ENCODE peak calls at places on chromosomes 3 and 15, in five cellular contexts. W, P, V, U and E are unnamed samples.
A peak's percentile ranks its signal among the peaks of the same experiment; 100 is the strongest.

GRCh38 chr3:186849392-186849975 is 7.0 kb downstream of the ADIPOQ start:
- DNase-seq in W (peak; percentile 55), P (no peak), V (no peak), U (peak; percentile 8), E (no peak)

GRCh38 chr15:55681631-55682030 is 61.3 kb downstream of the PRTG start:
- DNase-seq in W (no peak), P (no peak), V (no peak), U (no peak), E (no peak)

GRCh38 chr3:172103724-172104123 is 64.3 kb downstream of the FNDC3B start:
- DNase-seq in W (peak; percentile 64), P (no peak), V (no peak), U (peak; percentile 96), E (peak; percentile 68)

GRCh38 chr3:128133273-128133883 is 9.8 kb upstream of the RUVBL1 start:
- DNase-seq in W (no peak), P (no peak), V (peak; percentile 48), U (peak; percentile 34), E (peak; percentile 53)

GRCh38 chr15:31265871-31266711 is 60.5 kb upstream of the KLF13 start:
- DNase-seq in W (no peak), P (peak; percentile 59), V (peak; percentile 98), U (no peak), E (peak; percentile 18)

GRCh38 chr3:112348945-112349344 is 16.0 kb downstream of the CD200 start:
- DNase-seq in W (no peak), P (no peak), V (no peak), U (no peak), E (no peak)

GRCh38 chr3:26438325-26438940 is 184.1 kb upstream of the LRRC3B start:
- DNase-seq in W (no peak), P (no peak), V (no peak), U (no peak), E (no peak)

GRCh38 chr3:33942483-33943150 is 144.2 kb downstream of the PDCD6IP start:
- DNase-seq in W (peak; percentile 30), P (no peak), V (no peak), U (peak; percentile 63), E (no peak)

GRCh38 chr3:171428892-171429291 is 31.3 kb downstream of the TNIK start:
- DNase-seq in W (no peak), P (no peak), V (no peak), U (no peak), E (no peak)

GRCh38 chr15:100897201-100897872 is 17.7 kb downstream of the ALDH1A3 start:
- DNase-seq in W (no peak), P (no peak), V (no peak), U (no peak), E (no peak)

GRCh38 chr3:127150915-127151564 is 41.9 kb upstream of the PRR23E start:
- DNase-seq in W (no peak), P (no peak), V (no peak), U (no peak), E (no peak)

GRCh38 chr3:151096697-151097096 is 11.2 kb downstream of the MED12L start:
- DNase-seq in W (no peak), P (no peak), V (no peak), U (no peak), E (no peak)

GRCh38 chr3:59970384-59970783 is 920.6 kb upstream of the CFAP20DC start:
- DNase-seq in W (no peak), P (no peak), V (no peak), U (no peak), E (no peak)

GRCh38 chr3:12476238-12476897 is 7.9 kb upstream of the TSEN2 start:
- DNase-seq in W (no peak), P (no peak), V (no peak), U (peak; percentile 53), E (peak; percentile 66)

GRCh38 chr15:44710236-44711088 is 661 bp downstream of the PATL2 start:
- DNase-seq in W (no peak), P (no peak), V (peak; percentile 89), U (peak; percentile 22), E (no peak)

GRCh38 chr3:136984837-136985236 is 27.1 kb downstream of the IL20RB start:
- DNase-seq in W (peak; percentile 71), P (no peak), V (no peak), U (peak; percentile 35), E (peak; percentile 55)

GRCh38 chr3:63096248-63097058 is 181.7 kb upstream of the SYNPR start:
- DNase-seq in W (no peak), P (no peak), V (no peak), U (no peak), E (no peak)

GRCh38 chr15:39474657-39475056 is 106.2 kb upstream of the THBS1 start:
- DNase-seq in W (no peak), P (no peak), V (no peak), U (no peak), E (peak; percentile 34)

GRCh38 chr15:97893988-97894387 is 66.5 kb upstream of the ARRDC4 start:
- DNase-seq in W (peak; percentile 33), P (no peak), V (no peak), U (no peak), E (no peak)

GRCh38 chr15:35737521-35737920 is 191.6 kb upstream of the DPH6 start:
- DNase-seq in W (no peak), P (no peak), V (no peak), U (peak; percentile 72), E (peak; percentile 16)

GRCh38 chr3:188854395-188855149 is 317.2 kb upstream of the TPRG1 start:
- DNase-seq in W (peak; percentile 58), P (peak; percentile 67), V (no peak), U (peak; percentile 57), E (peak; percentile 71)

GRCh38 chr3:193132923-193133463 is 108.0 kb upstream of the PLAAT1 start:
- DNase-seq in W (no peak), P (no peak), V (no peak), U (peak; percentile 30), E (no peak)

GRCh38 chr3:63364909-63365308 is 86.8 kb downstream of the SYNPR start:
- DNase-seq in W (no peak), P (no peak), V (no peak), U (no peak), E (no peak)

GRCh38 chr3:50652709-50653108 is 22.0 kb upstream of the DOCK3 start:
- DNase-seq in W (peak; percentile 45), P (peak; percentile 80), V (peak; percentile 76), U (no peak), E (no peak)

GRCh38 chr3:157059661-157060060 is 100.3 kb downstream of the CCNL1 start:
- DNase-seq in W (no peak), P (no peak), V (no peak), U (no peak), E (no peak)

GRCh38 chr15:70212288-70212962 is 114.7 kb upstream of the TLE3 start:
- DNase-seq in W (no peak), P (no peak), V (no peak), U (peak; percentile 68), E (no peak)

GRCh38 chr3:126480251-126480650 is 4.6 kb upstream of the ZXDC start:
- DNase-seq in W (no peak), P (peak; percentile 37), V (no peak), U (no peak), E (no peak)

GRCh38 chr3:85050806-85051205 is 92.0 kb downstream of the CADM2 start:
- DNase-seq in W (no peak), P (no peak), V (no peak), U (no peak), E (no peak)

GRCh38 chr3:123377173-123377740 is 71.6 kb downstream of the ADCY5 start:
- DNase-seq in W (no peak), P (no peak), V (no peak), U (no peak), E (no peak)

GRCh38 chr3:16739416-16740091 is 134.3 kb upstream of the DAZL start:
- DNase-seq in W (no peak), P (no peak), V (no peak), U (peak; percentile 80), E (peak; percentile 61)

GRCh38 chr3:16740531-16740930 is 135.3 kb upstream of the DAZL start:
- DNase-seq in W (no peak), P (no peak), V (no peak), U (peak; percentile 48), E (no peak)

GRCh38 chr3:16743276-16743675 is 138.1 kb upstream of the DAZL start:
- DNase-seq in W (no peak), P (no peak), V (no peak), U (peak; percentile 46), E (peak; percentile 30)

GRCh38 chr3:16741103-16741758 is 136.0 kb upstream of the DAZL start:
- DNase-seq in W (no peak), P (no peak), V (no peak), U (peak; percentile 95), E (peak; percentile 90)

GRCh38 chr3:16741890-16742289 is 136.7 kb upstream of the DAZL start:
- DNase-seq in W (no peak), P (peak; percentile 54), V (no peak), U (peak; percentile 85), E (peak; percentile 84)
- TF ChIP-seq CTCF in W (no peak), P (no peak), V (no peak), U (peak; percentile 4), E (peak; percentile 33)

GRCh38 chr3:10390641-10391373 is 69.9 kb upstream of the SEC13 start:
- DNase-seq in W (no peak), P (peak; percentile 35), V (no peak), U (no peak), E (no peak)

GRCh38 chr3:10392906-10393461 is 72.1 kb upstream of the SEC13 start:
- DNase-seq in W (no peak), P (no peak), V (no peak), U (no peak), E (no peak)

GRCh38 chr3:10391391-10391790 is 70.5 kb upstream of the SEC13 start:
- DNase-seq in W (no peak), P (peak; percentile 30), V (no peak), U (no peak), E (no peak)

GRCh38 chr3:10393514-10393913 is 72.6 kb upstream of the SEC13 start:
- DNase-seq in W (no peak), P (peak; percentile 38), V (no peak), U (no peak), E (no peak)

GRCh38 chr3:10392244-10392643 is 71.3 kb upstream of the SEC13 start:
- DNase-seq in W (no peak), P (no peak), V (no peak), U (no peak), E (no peak)
- TF ChIP-seq CTCF in W (no peak), P (no peak), V (no peak), U (no peak), E (peak; percentile 35)

DNA sequence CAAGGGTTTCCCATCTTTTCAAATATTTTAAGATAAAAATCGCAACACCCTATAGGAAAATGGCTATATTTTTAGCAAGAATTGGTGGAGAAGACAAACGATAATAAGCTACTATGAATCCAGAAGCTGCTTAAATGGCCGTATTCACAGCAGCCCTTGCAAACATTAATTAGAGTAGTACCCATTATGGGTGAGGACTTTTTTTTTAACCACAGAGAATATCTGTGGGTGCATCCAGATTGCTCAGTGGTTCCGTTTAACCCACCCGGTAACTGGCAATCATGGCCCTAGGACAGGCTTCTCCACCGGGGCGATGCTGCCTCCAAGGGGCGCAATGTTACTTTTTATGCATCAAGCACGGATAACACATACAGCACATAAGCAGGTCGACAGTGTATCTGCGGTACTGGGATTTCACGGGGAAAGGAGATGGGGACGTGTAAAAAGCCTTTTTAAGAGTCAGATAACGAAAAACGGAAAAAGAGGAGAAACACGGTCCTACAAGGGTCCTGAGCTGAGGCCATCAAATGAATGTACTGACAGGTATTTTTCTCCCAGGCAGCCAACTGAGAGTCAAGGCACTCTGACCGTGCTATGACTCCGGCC is 968 bp upstream of the TMEM266 start:
- DNase-seq in W (no peak), P (no peak), V (peak; percentile 56), U (no peak), E (no peak)
- TF ChIP-seq CTCF in W (peak; percentile 44), P (peak; percentile 36), V (no peak), U (no peak), E (no peak)

GRCh38 chr3:149812165-149812605 is 830 bp upstream of the RNF13 start:
- DNase-seq in W (no peak), P (no peak), V (no peak), U (no peak), E (no peak)
- TF ChIP-seq CTCF in W (no peak), P (no peak), V (no peak), U (no peak), E (no peak)